ENCODE peak calls at places on chromosomes 13 and 19, in nine cellular contexts. M is neural progenitor cell, C is LNCaP clone FGC, Z is breast epithelium, K is uterus, E is adrenal gland, D is tibial artery, S is epithelial cell of esophagus, X is GM23338. A is an unnamed sample.
A peak's percentile ranks its signal among the peaks of the same experiment; 100 is the strongest.

GRCh38 chr13:27006519-27007161 is 165.0 kb downstream of the USP12 start:
- DNase-seq in M (peak; percentile 43), C (no peak), Z (no peak), K (no peak), E (no peak), D (no peak), S (peak; percentile 47), X (peak; percentile 55), A (no peak)

GRCh38 chr13:50911051-50911690 is 1.6 kb downstream of the RNASEH2B start:
- DNase-seq in M (peak; percentile 39), C (no peak), Z (no peak), K (no peak), E (no peak), D (no peak), S (peak; percentile 34), X (no peak), A (peak; percentile 48)

GRCh38 chr13:44989941-44990340 is 603 bp downstream of the GPALPP1 start:
- DNase-seq in M (no peak), C (no peak), Z (no peak), K (no peak), E (no peak), D (no peak), S (peak; percentile 11), X (peak; percentile 22), A (peak; percentile 14)

GRCh38 chr19:23699521-23699860 is 12.5 kb upstream of the ZNF675 start:
- DNase-seq in M (no peak), C (no peak), Z (no peak), K (no peak), E (no peak), D (no peak), S (peak; percentile 52), X (no peak), A (no peak)

GRCh38 chr19:53132231-53132991 is at the start of gene ZNF415:
- DNase-seq in M (peak; percentile 96), C (peak; percentile 41), Z (peak; percentile 82), K (peak; percentile 82), E (peak; percentile 91), D (peak; percentile 66), S (peak; percentile 67), X (peak; percentile 98), A (no peak)

GRCh38 chr19:58059003-58059671 is at the start of gene ZNF135:
- DNase-seq in M (peak; percentile 91), C (peak; percentile 8), Z (peak; percentile 94), K (peak; percentile 91), E (peak; percentile 84), D (peak; percentile 74), S (peak; percentile 75), X (peak; percentile 94), A (no peak)

GRCh38 chr13:51156666-51157065 is 45.6 kb upstream of the C13orf42 start:
- DNase-seq in M (no peak), C (no peak), Z (no peak), K (no peak), E (no peak), D (no peak), S (no peak), X (no peak), A (no peak)

GRCh38 chr13:100644328-100644727 is 30.3 kb downstream of the TMTC4 start:
- DNase-seq in M (no peak), C (no peak), Z (no peak), K (no peak), E (no peak), D (no peak), S (no peak), X (no peak), A (no peak)

GRCh38 chr13:39942901-39943273 is 287.4 kb downstream of the COG6 start:
- DNase-seq in M (peak; percentile 88), C (peak; percentile 28), Z (peak; percentile 56), K (peak; percentile 42), E (peak; percentile 68), D (peak; percentile 68), S (peak; percentile 83), X (peak; percentile 94), A (peak; percentile 83)

GRCh38 chr19:54473983-54474382 is 887 bp upstream of the CDC42EP5 start:
- DNase-seq in M (no peak), C (no peak), Z (no peak), K (no peak), E (no peak), D (no peak), S (no peak), X (no peak), A (no peak)

GRCh38 chr13:50243926-50244325 is 228.7 kb downstream of the KCNRG start:
- DNase-seq in M (no peak), C (no peak), Z (no peak), K (no peak), E (no peak), D (no peak), S (no peak), X (no peak), A (no peak)

GRCh38 chr19:40216777-40217026 is 1.5 kb downstream of the TTC9B start:
- DNase-seq in M (no peak), C (no peak), Z (no peak), K (no peak), E (no peak), D (no peak), S (peak; percentile 19), X (no peak), A (no peak)

GRCh38 chr19:40214936-40215335 is 3.2 kb downstream of the TTC9B start:
- DNase-seq in M (no peak), C (no peak), Z (no peak), K (no peak), E (no peak), D (no peak), S (no peak), X (no peak), A (no peak)

GRCh38 chr19:40217921-40218890 is at the start of gene TTC9B:
- DNase-seq in M (peak; percentile 93), C (no peak), Z (no peak), K (no peak), E (no peak), D (no peak), S (no peak), X (peak; percentile 90), A (peak; percentile 23)

GRCh38 chr19:40216013-40216776 is 2.0 kb downstream of the TTC9B start:
- DNase-seq in M (no peak), C (no peak), Z (no peak), K (no peak), E (no peak), D (no peak), S (no peak), X (peak; percentile 32), A (no peak)

DNA sequence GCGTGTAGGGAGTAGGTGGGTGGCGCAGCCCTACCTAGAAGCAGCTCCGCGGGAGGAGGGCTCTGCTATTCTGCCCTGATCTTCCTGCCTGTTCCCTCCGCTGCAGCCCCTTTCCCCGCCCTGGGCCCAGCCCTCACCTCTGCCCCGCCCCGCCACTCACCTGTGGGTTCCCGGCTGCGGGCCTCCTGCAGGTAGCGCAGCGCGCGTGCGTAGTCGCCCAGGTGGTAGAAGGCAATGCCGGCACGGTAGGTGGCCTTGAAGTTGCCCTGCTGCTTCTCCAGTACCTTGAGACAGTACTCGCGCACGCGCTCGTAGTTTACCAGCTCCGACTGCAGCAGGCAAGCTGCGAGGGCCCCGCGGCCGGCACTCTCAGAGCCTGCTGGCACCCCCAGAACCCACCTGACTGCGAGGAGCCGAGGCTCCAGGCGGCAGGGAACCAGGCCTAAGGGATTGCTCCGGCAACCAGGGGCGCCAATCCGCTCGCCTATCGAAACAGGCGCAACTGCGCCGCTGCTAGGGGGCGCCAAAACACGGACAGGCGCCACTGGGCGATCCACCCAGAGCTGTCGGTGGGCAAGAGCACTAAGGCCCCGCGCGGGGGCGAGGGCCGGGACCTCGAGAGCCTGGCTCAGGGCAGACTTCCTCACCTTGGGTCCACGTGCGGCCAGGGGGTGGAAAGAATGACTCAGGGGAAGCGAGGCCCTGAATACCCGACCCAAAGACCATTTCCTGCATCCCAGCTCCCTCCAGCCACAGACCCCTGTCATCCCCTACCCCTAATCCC is 965 bp downstream of the TTC9B start:
- DNase-seq in M (peak; percentile 41), C (peak; percentile 54), Z (no peak), K (no peak), E (no peak), D (no peak), S (peak; percentile 65), X (peak; percentile 83), A (peak; percentile 21)
- TF ChIP-seq CTCF in M (peak; percentile 50), C (peak; percentile 74), Z (no peak), K (peak; percentile 11), E (peak; percentile 9), D (no peak), S (peak; percentile 34), X (peak; percentile 90), A (peak; percentile 22)

DNA sequence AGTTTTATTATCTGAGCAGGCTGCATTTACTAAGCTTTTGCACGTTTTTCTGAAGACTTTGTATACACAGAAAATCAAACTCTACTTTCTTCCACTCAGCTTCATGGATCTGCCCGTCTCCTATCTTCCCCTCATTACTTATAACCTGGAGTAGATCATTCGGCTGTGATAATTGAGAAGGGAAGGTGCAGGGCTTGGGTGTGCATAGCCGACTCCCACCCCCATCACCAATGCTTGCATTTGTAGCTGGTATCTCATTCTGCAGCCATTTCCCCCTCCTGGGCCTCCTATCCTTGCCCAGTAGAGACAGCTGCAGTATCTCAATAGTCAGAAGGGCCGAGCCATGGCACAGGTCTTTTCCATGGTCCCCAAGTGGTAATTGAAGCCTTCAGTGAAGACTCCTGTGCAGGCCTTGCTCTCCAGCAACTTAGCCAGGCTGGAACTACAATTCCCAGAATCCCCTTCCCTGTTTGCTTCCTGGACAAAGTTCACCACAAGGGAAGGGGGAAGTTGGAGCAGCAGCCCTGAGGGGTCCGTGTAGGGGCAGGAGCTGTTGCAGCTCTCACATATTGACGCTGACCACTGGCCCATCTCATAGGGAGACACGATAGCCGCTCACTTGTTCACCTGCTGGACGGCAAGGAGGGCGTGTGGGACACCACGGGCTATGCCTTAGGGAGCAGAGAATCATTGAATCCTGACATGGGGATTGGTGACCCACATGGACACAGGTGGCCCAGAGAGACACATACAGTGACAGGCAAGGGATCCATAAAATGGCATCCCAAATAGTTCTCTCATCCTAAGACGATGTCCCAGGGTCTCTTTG is 2.1 kb upstream of the SIGLEC8 start:
- DNase-seq in M (peak; percentile 13), C (no peak), Z (no peak), K (no peak), E (no peak), D (no peak), S (no peak), X (peak; percentile 77), A (no peak)
- H3K4me3 ChIP-seq in M (no peak overlapping the region), C (peak overlapping the region; percentile 12), Z (no peak overlapping the region), K (no peak overlapping the region), E (no peak overlapping the region), D (no peak overlapping the region), S (no peak overlapping the region), X (peak overlapping the region; percentile 49), A (no peak overlapping the region)

DNA sequence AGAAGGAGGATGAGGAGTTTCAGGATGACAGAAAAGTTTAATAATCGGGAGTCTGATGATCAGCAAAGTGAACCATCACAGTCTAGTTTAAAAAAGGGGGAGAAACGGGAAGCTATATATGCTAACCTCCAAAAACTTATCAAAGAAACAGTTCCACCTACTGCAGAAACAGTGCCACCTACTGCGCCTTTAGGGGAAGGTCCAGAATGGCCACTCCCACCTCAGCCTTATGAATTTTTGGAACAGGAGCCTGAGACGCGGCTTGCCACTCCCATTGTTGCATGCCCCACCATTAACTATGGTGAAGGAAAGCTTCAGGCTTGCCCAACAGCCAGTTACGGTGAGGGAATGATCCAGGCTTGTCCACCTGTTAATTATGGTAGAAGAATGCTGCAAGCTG is 929.0 kb downstream of the SLITRK6 start:
- DNase-seq in M (no peak), C (no peak), Z (no peak), K (no peak), E (no peak), D (no peak), S (no peak), X (peak; percentile 42), A (no peak)
- TF ChIP-seq CTCF in M (peak; percentile 35), C (peak; percentile 45), Z (no peak), K (no peak), E (no peak), D (no peak), S (peak; percentile 12), X (peak; percentile 56), A (peak; percentile 24)

GRCh38 chr19:1846517-1847205 is 1.6 kb downstream of the REXO1 start:
- DNase-seq in M (no peak), C (no peak), Z (no peak), K (no peak), E (no peak), D (no peak), S (no peak), X (no peak), A (no peak)
- H3K4me3 ChIP-seq in M (peak overlapping the region; percentile 100), C (peak overlapping the region; percentile 98), Z (peak overlapping the region; percentile 99), K (peak overlapping the region; percentile 88), E (no peak overlapping the region), D (peak overlapping the region; percentile 99), S (peak overlapping the region; percentile 89), X (peak overlapping the region; percentile 96), A (peak overlapping the region; percentile 93)

A was measured in GM12865.